ENCODE peak calls at places on chromosomes 3 and 15, in seven cellular contexts. U is BJ, Z is breast epithelium, Q is GM20000, E is upper lobe of left lung, W is fibroblast of lung, L is tibial nerve. P is an unnamed sample.

GRCh38 chr3:42195879-42196330 is 70.1 kb downstream of the CCK start:
- DNase-seq in U (no peak), Z (no peak), Q (peak), E (peak), W (no peak), L (no peak), P (no peak)

GRCh38 chr3:180612363-180612762 is 10.4 kb downstream of the TTC14 start:
- DNase-seq in U (no peak), Z (no peak), Q (no peak), E (no peak), W (no peak), L (no peak), P (no peak)

GRCh38 chr3:105355355-105356063 is 11.2 kb upstream of the ALCAM start:
- DNase-seq in U (no peak), Z (no peak), Q (no peak), E (no peak), W (peak), L (no peak), P (peak)

GRCh38 chr15:90571063-90571541 is 41.4 kb downstream of the CRTC3 start:
- DNase-seq in U (peak), Z (peak), Q (no peak), E (peak), W (peak), L (no peak), P (peak)

GRCh38 chr3:14175383-14176037 is 2.9 kb downstream of the XPC start:
- DNase-seq in U (no peak), Z (no peak), Q (peak), E (no peak), W (peak), L (no peak), P (no peak)

GRCh38 chr3:124026516-124026915 is 34.6 kb upstream of the ROPN1 start:
- DNase-seq in U (no peak), Z (no peak), Q (no peak), E (no peak), W (no peak), L (no peak), P (no peak)

GRCh38 chr15:68693071-68693470 is 114.3 kb downstream of the CORO2B start:
- DNase-seq in U (no peak), Z (no peak), Q (no peak), E (no peak), W (peak), L (no peak), P (peak)

GRCh38 chr3:10918011-10918410 is 74.5 kb upstream of the SLC6A1 start:
- DNase-seq in U (no peak), Z (no peak), Q (no peak), E (no peak), W (no peak), L (no peak), P (no peak)

GRCh38 chr3:194169595-194169994 is 33.6 kb downstream of the HES1 start:
- DNase-seq in U (no peak), Z (no peak), Q (no peak), E (no peak), W (no peak), L (no peak), P (no peak)

GRCh38 chr3:195853930-195854478 is 42.3 kb upstream of the MUC4 start:
- DNase-seq in U (no peak), Z (no peak), Q (no peak), E (no peak), W (no peak), L (no peak), P (no peak)

GRCh38 chr3:100234364-100234763 is 26.4 kb upstream of the TBC1D23 start:
- DNase-seq in U (no peak), Z (no peak), Q (no peak), E (no peak), W (no peak), L (no peak), P (no peak)

GRCh38 chr3:17935217-17935616 is 192.8 kb upstream of the TBC1D5 start:
- DNase-seq in U (no peak), Z (no peak), Q (no peak), E (no peak), W (no peak), L (no peak), P (peak)

GRCh38 chr3:194574639-194575483 is 58.4 kb downstream of the TMEM44 start:
- DNase-seq in U (no peak), Z (no peak), Q (no peak), E (no peak), W (peak), L (no peak), P (peak)

GRCh38 chr15:34018021-34018645 is 20.9 kb downstream of the AVEN start:
- DNase-seq in U (no peak), Z (no peak), Q (no peak), E (peak), W (peak), L (no peak), P (no peak)

GRCh38 chr3:133595341-133595740 is 21.9 kb downstream of the CDV3 start:
- DNase-seq in U (no peak), Z (no peak), Q (no peak), E (no peak), W (peak), L (no peak), P (no peak)

GRCh38 chr3:169400205-169400604 is 263.3 kb downstream of the MECOM start:
- DNase-seq in U (no peak), Z (no peak), Q (no peak), E (no peak), W (no peak), L (no peak), P (no peak)

GRCh38 chr3:98768961-98769360 is 5.8 kb downstream of the ST3GAL6 start:
- DNase-seq in U (no peak), Z (no peak), Q (no peak), E (no peak), W (no peak), L (no peak), P (no peak)

GRCh38 chr3:17752441-17752840 is 10.0 kb upstream of the TBC1D5 start:
- DNase-seq in U (no peak), Z (no peak), Q (no peak), E (no peak), W (no peak), L (no peak), P (no peak)

GRCh38 chr3:167816953-167817352 is 81.4 kb downstream of the SERPINI1 start:
- DNase-seq in U (no peak), Z (no peak), Q (no peak), E (no peak), W (no peak), L (no peak), P (no peak)

GRCh38 chr3:143464850-143465249 is 345.3 kb downstream of the CHST2 start:
- DNase-seq in U (no peak), Z (no peak), Q (no peak), E (no peak), W (no peak), L (no peak), P (no peak)

GRCh38 chr15:89971592-89971997 is 29.5 kb upstream of the ZNF710 start:
- DNase-seq in U (peak), Z (no peak), Q (peak), E (peak), W (peak), L (no peak), P (peak)

GRCh38 chr15:34682673-34683072 is 72.1 kb downstream of the GJD2 start:
- DNase-seq in U (no peak), Z (no peak), Q (no peak), E (no peak), W (peak), L (no peak), P (peak)

GRCh38 chr3:129475863-129476262 is 35.8 kb downstream of the IFT122 start:
- DNase-seq in U (no peak), Z (no peak), Q (no peak), E (no peak), W (no peak), L (no peak), P (no peak)

GRCh38 chr15:99100245-99101173 is 4.4 kb upstream of the SYNM start:
- DNase-seq in U (no peak), Z (no peak), Q (peak), E (peak), W (peak), L (peak), P (peak)

GRCh38 chr3:72042397-72043211 is 257.7 kb upstream of the PROK2 start:
- DNase-seq in U (peak), Z (no peak), Q (no peak), E (no peak), W (peak), L (no peak), P (peak)

GRCh38 chr3:192169332-192169915 is 557.9 kb downstream of the FGF12 start:
- DNase-seq in U (no peak), Z (no peak), Q (no peak), E (no peak), W (peak), L (no peak), P (no peak)

DNA sequence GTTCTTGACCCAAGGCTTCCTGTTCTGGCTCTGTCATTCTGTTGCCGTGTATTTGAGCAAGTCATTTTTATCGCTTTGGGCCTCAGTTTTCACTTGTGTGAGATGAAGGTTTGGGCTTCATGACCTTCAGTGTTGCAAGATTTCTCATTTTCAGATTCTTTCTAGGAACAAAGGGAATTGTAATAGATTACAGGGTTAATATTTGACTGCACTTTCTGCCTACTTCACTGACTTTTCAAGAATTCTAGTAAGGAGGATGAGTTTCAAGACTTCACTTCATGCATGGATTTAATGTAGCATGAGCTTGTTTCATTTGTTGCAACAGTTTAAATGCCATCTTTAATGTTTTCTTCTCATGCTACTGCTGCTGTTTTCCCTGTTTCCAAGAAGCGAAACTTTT is 226.5 kb downstream of the NLGN1 start:
- DNase-seq in U (no peak), Z (no peak), Q (no peak), E (no peak), W (no peak), L (no peak), P (no peak)
- TF ChIP-seq CTCF in U (no peak), Z (no peak), Q (no peak), E (no peak), W (no peak), L (no peak), P (no peak)

DNA sequence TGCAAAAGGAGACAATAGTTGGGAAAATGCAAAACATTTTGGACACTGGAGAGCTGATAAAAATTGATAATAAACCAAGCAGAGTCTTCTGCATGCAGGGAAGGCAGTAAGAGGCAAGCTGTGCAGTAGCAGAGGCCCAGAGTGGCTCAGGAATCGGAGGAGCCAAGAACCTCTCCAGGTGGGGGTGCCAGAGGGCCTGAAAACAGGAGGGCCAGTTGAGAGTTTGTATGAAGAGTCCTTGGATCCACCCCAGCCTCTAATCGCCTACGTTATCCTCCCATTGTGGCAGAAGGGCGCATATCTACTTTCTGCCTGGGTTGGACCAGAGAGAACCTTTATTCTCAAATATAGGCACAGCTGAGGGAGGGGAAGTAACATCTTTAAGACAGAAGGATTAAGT is 48.9 kb upstream of the RBP1 start:
- DNase-seq in U (no peak), Z (no peak), Q (no peak), E (no peak), W (no peak), L (no peak), P (no peak)
- TF ChIP-seq CTCF in U (no peak), Z (no peak), Q (no peak), E (no peak), W (no peak), L (no peak), P (no peak)

DNA sequence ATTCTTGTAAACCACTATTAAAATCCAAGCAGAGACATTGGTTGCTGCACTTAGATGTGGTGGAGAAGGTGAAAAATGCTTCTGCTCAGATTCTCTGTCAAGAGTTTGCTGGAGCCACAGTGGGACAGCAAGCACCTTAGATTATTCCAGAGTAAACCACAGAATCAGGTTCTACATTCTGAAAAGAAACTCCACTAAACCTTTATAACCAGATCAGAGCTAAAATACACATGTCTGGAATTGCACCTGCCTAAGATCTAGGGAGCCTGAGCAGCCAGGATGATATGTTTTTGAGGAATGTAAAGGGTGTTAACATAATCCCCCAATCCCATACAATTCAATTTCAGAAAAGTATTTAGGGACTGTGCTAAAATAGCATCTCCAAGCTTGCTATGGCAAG is at the start of gene ZPLD1:
- DNase-seq in U (no peak), Z (no peak), Q (no peak), E (no peak), W (no peak), L (no peak), P (no peak)
- TF ChIP-seq CTCF in U (no peak), Z (no peak), Q (no peak), E (no peak), W (no peak), L (no peak), P (no peak)

GRCh38 chr15:71768184-71768583 is 42.2 kb upstream of the NR2E3 start:
- DNase-seq in U (no peak), Z (no peak), Q (no peak), E (no peak), W (no peak), L (no peak), P (no peak)
- TF ChIP-seq CTCF in U (no peak), Z (no peak), Q (no peak), E (no peak), W (no peak), L (no peak), P (no peak)

GRCh38 chr3:58084166-58084565 is 75.9 kb downstream of the FLNB start:
- DNase-seq in U (no peak), Z (no peak), Q (no peak), E (no peak), W (peak), L (no peak), P (no peak)

GRCh38 chr3:58088501-58088900 is 80.3 kb downstream of the FLNB start:
- DNase-seq in U (no peak), Z (no peak), Q (no peak), E (no peak), W (no peak), L (no peak), P (no peak)

GRCh38 chr3:58085616-58086015 is 77.4 kb downstream of the FLNB start:
- DNase-seq in U (no peak), Z (no peak), Q (no peak), E (no peak), W (no peak), L (no peak), P (no peak)

GRCh38 chr3:58082047-58082446 is 73.8 kb downstream of the FLNB start:
- DNase-seq in U (no peak), Z (no peak), Q (no peak), E (peak), W (peak), L (no peak), P (no peak)

GRCh38 chr3:58084788-58085543 is 76.7 kb downstream of the FLNB start:
- DNase-seq in U (no peak), Z (no peak), Q (peak), E (no peak), W (no peak), L (no peak), P (no peak)
- TF ChIP-seq CTCF in U (no peak), Z (no peak), Q (no peak), E (no peak), W (no peak), L (no peak), P (no peak)

P was measured in HFFc6.